ENCODE peak calls at places on chromosome 21, in seven cellular contexts. One of them, this sample, is unnamed.

GRCh38 chr21:45004481-45005263 is 64.8 kb downstream of the SLX9 start:
- DNase-seq in iPS DF 19.7: no peak
- DNase-seq in AG10803: no peak
- DNase-seq in mucosa of descending colon: peak; percentile 35
- DNase-seq in GM20000: no peak
- DNase-seq in OCI-M1: no peak
- DNase-seq in sciatic nerve: peak; percentile 53
- DNase-seq in this sample: no peak

GRCh38 chr21:17610862-17611261 is 1.8 kb downstream of the BTG3 start:
- DNase-seq in iPS DF 19.7: no peak
- DNase-seq in AG10803: no peak
- DNase-seq in mucosa of descending colon: no peak
- DNase-seq in GM20000: no peak
- DNase-seq in OCI-M1: peak; percentile 72
- DNase-seq in sciatic nerve: no peak
- DNase-seq in this sample: no peak

GRCh38 chr21:32803651-32804050 is 32.1 kb upstream of the PAXBP1 start:
- DNase-seq in iPS DF 19.7: no peak
- DNase-seq in AG10803: peak; percentile 48
- DNase-seq in mucosa of descending colon: no peak
- DNase-seq in GM20000: no peak
- DNase-seq in OCI-M1: peak; percentile 50
- DNase-seq in sciatic nerve: no peak
- DNase-seq in this sample: no peak

GRCh38 chr21:31894441-31894840 is 21.6 kb downstream of the HUNK start:
- DNase-seq in iPS DF 19.7: no peak
- DNase-seq in AG10803: no peak
- DNase-seq in mucosa of descending colon: no peak
- DNase-seq in GM20000: no peak
- DNase-seq in OCI-M1: no peak
- DNase-seq in sciatic nerve: no peak
- DNase-seq in this sample: no peak

GRCh38 chr21:32868631-32869454 is 97.3 kb upstream of the PAXBP1 start:
- DNase-seq in iPS DF 19.7: no peak
- DNase-seq in AG10803: no peak
- DNase-seq in mucosa of descending colon: no peak
- DNase-seq in GM20000: no peak
- DNase-seq in OCI-M1: no peak
- DNase-seq in sciatic nerve: no peak
- DNase-seq in this sample: no peak

GRCh38 chr21:30138483-30138882 is 28.1 kb downstream of the CLDN17 start:
- DNase-seq in iPS DF 19.7: no peak
- DNase-seq in AG10803: no peak
- DNase-seq in mucosa of descending colon: no peak
- DNase-seq in GM20000: no peak
- DNase-seq in OCI-M1: no peak
- DNase-seq in sciatic nerve: no peak
- DNase-seq in this sample: no peak

GRCh38 chr21:22120616-22121266 is 1122.5 kb downstream of the NCAM2 start:
- DNase-seq in iPS DF 19.7: no peak
- DNase-seq in AG10803: no peak
- DNase-seq in mucosa of descending colon: no peak
- DNase-seq in GM20000: no peak
- DNase-seq in OCI-M1: peak; percentile 38
- DNase-seq in sciatic nerve: no peak
- DNase-seq in this sample: no peak

GRCh38 chr21:33964706-33965325 is 49.2 kb upstream of the ATP5PO start:
- DNase-seq in iPS DF 19.7: no peak
- DNase-seq in AG10803: peak; percentile 77
- DNase-seq in mucosa of descending colon: no peak
- DNase-seq in GM20000: no peak
- DNase-seq in OCI-M1: no peak
- DNase-seq in sciatic nerve: no peak
- DNase-seq in this sample: no peak

GRCh38 chr21:42862123-42862475 is 17.2 kb downstream of the WDR4 start:
- DNase-seq in iPS DF 19.7: no peak
- DNase-seq in AG10803: no peak
- DNase-seq in mucosa of descending colon: no peak
- DNase-seq in GM20000: no peak
- DNase-seq in OCI-M1: no peak
- DNase-seq in sciatic nerve: no peak
- DNase-seq in this sample: no peak

GRCh38 chr21:42381347-42381984 is 14.4 kb downstream of the TMPRSS3 start:
- DNase-seq in iPS DF 19.7: peak; percentile 25
- DNase-seq in AG10803: peak; percentile 31
- DNase-seq in mucosa of descending colon: peak; percentile 59
- DNase-seq in GM20000: no peak
- DNase-seq in OCI-M1: peak; percentile 62
- DNase-seq in sciatic nerve: no peak
- DNase-seq in this sample: peak; percentile 3

This sample was measured in stromal cell of bone marrow.